ENCODE peak calls at places on chromosomes 2 and 18, in eight cellular contexts. H is pancreas, S is bronchial epithelial cell, L is PC-9, W is upper lobe of right lung, I is Peyer's patch, C is heart right ventricle, M is lung. J is an unnamed sample. For H3K27me3, the result is how much of the 10 kb centered on the place peaks cover.

GRCh38 chr2:105607920-105608504 is 136.7 kb upstream of the NCK2 start:
- DNase-seq in H (no peak), S (no peak), L (no peak), W (no peak), I (no peak), C (peak), M (no peak), J (no peak)

GRCh38 chr18:9695605-9696004 is 12.5 kb upstream of the RAB31 start:
- DNase-seq in H (no peak), S (no peak), L (no peak), W (no peak), I (no peak), C (no peak), M (no peak), J (no peak)

GRCh38 chr2:45993476-45993991 is 303.7 kb upstream of the EPAS1 start:
- DNase-seq in H (no peak), S (peak), L (peak), W (no peak), I (peak), C (peak), M (peak), J (no peak)

GRCh38 chr18:47036298-47036874 is 965 bp upstream of the ELOA2 start:
- DNase-seq in H (no peak), S (peak), L (no peak), W (no peak), I (no peak), C (peak), M (no peak), J (no peak)

GRCh38 chr2:164777847-164778246 is 63.8 kb downstream of the COBLL1 start:
- DNase-seq in H (no peak), S (no peak), L (no peak), W (no peak), I (no peak), C (no peak), M (no peak), J (no peak)

GRCh38 chr2:134252092-134252775 is 1.6 kb upstream of the MGAT5 start:
- DNase-seq in H (no peak), S (peak), L (no peak), W (no peak), I (peak), C (no peak), M (no peak), J (no peak)

GRCh38 chr2:102166189-102166845 is 20.5 kb upstream of the IL1RL2 start:
- DNase-seq in H (no peak), S (peak), L (no peak), W (no peak), I (no peak), C (peak), M (no peak), J (no peak)

GRCh38 chr2:176380341-176380740 is 111.1 kb downstream of the MTX2 start:
- DNase-seq in H (no peak), S (no peak), L (no peak), W (no peak), I (no peak), C (no peak), M (no peak), J (no peak)

GRCh38 chr2:159249955-159250723 is 36.4 kb downstream of the WDSUB1 start:
- DNase-seq in H (no peak), S (peak), L (peak), W (no peak), I (no peak), C (peak), M (peak), J (peak)

GRCh38 chr18:58640428-58640805 is 11.5 kb upstream of the ALPK2 start:
- DNase-seq in H (no peak), S (no peak), L (peak), W (no peak), I (no peak), C (no peak), M (no peak), J (no peak)

GRCh38 chr2:3512086-3512485 is 7.2 kb downstream of the ADI1 start:
- DNase-seq in H (no peak), S (no peak), L (no peak), W (no peak), I (no peak), C (no peak), M (no peak), J (no peak)

GRCh38 chr2:232970051-232970450 is 43.0 kb downstream of the NGEF start:
- DNase-seq in H (no peak), S (no peak), L (no peak), W (no peak), I (no peak), C (no peak), M (no peak), J (no peak)

GRCh38 chr2:95301186-95301585 is 4.0 kb downstream of the KCNIP3 start:
- DNase-seq in H (no peak), S (no peak), L (no peak), W (no peak), I (no peak), C (no peak), M (no peak), J (no peak)

GRCh38 chr2:111975053-111975552 is 76.7 kb downstream of the MERTK start:
- DNase-seq in H (no peak), S (peak), L (peak), W (no peak), I (no peak), C (no peak), M (no peak), J (peak)

GRCh38 chr2:61538920-61539559 is 884 bp upstream of the XPO1 start:
- DNase-seq in H (no peak), S (peak), L (no peak), W (no peak), I (peak), C (peak), M (no peak), J (no peak)

GRCh38 chr2:210459407-210459806 is 17.2 kb downstream of the LANCL1 start:
- DNase-seq in H (no peak), S (no peak), L (no peak), W (no peak), I (no peak), C (no peak), M (no peak), J (no peak)

GRCh38 chr2:101717041-101717817 is 19.7 kb downstream of the MAP4K4 start:
- DNase-seq in H (no peak), S (no peak), L (no peak), W (no peak), I (peak), C (no peak), M (no peak), J (no peak)

GRCh38 chr18:38886852-38887670 is 1321.5 kb upstream of the CELF4 start:
- DNase-seq in H (no peak), S (no peak), L (no peak), W (no peak), I (no peak), C (no peak), M (no peak), J (no peak)

GRCh38 chr2:129233751-129234406 is 745.6 kb upstream of the RAB6C start:
- DNase-seq in H (no peak), S (peak), L (no peak), W (no peak), I (no peak), C (no peak), M (no peak), J (no peak)
- TF ChIP-seq CTCF in H (no peak), S (peak), L (no peak), W (no peak), I (peak), C (no peak), M (no peak), J (no peak)

DNA sequence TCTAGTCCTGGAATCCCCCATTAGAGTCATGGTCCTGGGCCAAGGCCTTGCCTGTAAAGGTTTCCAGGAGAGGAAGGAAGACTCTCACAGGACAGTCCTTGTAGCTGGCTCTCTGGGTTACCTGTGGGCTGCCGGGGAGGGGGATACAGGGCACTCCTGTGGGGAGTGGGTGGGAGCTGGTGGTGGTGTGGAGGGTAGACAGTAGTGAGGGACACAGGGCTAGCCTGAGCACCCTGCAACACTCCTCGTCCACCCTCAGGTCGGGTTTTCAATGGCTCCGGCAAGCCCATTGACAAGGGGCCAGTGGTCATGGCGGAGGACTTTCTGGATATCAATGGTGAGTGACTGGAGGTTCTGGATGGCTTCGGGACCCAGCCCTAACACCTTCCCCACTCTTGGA is 19.7 kb upstream of the ANKRD53 start:
- DNase-seq in H (no peak), S (no peak), L (no peak), W (peak), I (no peak), C (no peak), M (peak), J (no peak)
- H3K27me3 ChIP-seq in H (under half), S (under half), L (under half), W (under half), I (under half), C (under half), M (under half), J (under half)

GRCh38 chr2:100413586-100413985 is 3.9 kb downstream of the CHST10 start:
- DNase-seq in H (no peak), S (no peak), L (no peak), W (no peak), I (no peak), C (no peak), M (no peak), J (no peak)
- H3K4me3 ChIP-seq in H (no peak), S (no peak), L (no peak), W (no peak), I (no peak), C (no peak), M (no peak), J (no peak)

GRCh38 chr2:86023366-86023712 is 82.3 kb downstream of the POLR1A start:
- DNase-seq in H (no peak), S (no peak), L (no peak), W (no peak), I (no peak), C (no peak), M (no peak), J (no peak)
- TF ChIP-seq CTCF in H (no peak), S (no peak), L (no peak), W (no peak), I (no peak), C (no peak), M (no peak), J (no peak)

GRCh38 chr2:29370581-29371125 is 255.4 kb downstream of the CLIP4 start:
- DNase-seq in H (no peak), S (no peak), L (peak), W (no peak), I (no peak), C (no peak), M (no peak), J (no peak)
- H3K27me3 ChIP-seq in H (under half), S (under half), L (half or more), W (under half), I (under half), C (under half), M (under half), J (under half)

GRCh38 chr2:239311132-239312040 is 89.4 kb downstream of the HDAC4 start:
- DNase-seq in H (peak), S (no peak), L (no peak), W (peak), I (peak), C (peak), M (peak), J (no peak)
- H3K4me3 ChIP-seq in H (no peak), S (no peak), L (no peak), W (no peak), I (no peak), C (no peak), M (no peak), J (no peak)

GRCh38 chr2:231709636-231709980 is 1.3 kb downstream of the PTMA start:
- DNase-seq in H (peak), S (no peak), L (no peak), W (peak), I (peak), C (peak), M (peak), J (no peak)

GRCh38 chr2:231708773-231709635 is 679 bp downstream of the PTMA start:
- DNase-seq in H (peak), S (no peak), L (no peak), W (peak), I (peak), C (peak), M (peak), J (no peak)

GRCh38 chr2:231711677-231712461 is 3.5 kb downstream of the PTMA start:
- DNase-seq in H (peak), S (no peak), L (no peak), W (no peak), I (no peak), C (no peak), M (no peak), J (no peak)

GRCh38 chr2:231709981-231710750 is 1.8 kb downstream of the PTMA start:
- DNase-seq in H (peak), S (peak), L (peak), W (peak), I (peak), C (peak), M (peak), J (no peak)

GRCh38 chr2:231710751-231711676 is 2.7 kb downstream of the PTMA start:
- DNase-seq in H (peak), S (no peak), L (no peak), W (peak), I (peak), C (peak), M (peak), J (no peak)
- TF ChIP-seq CTCF in H (no peak), S (no peak), L (no peak), W (no peak), I (no peak), C (no peak), M (no peak), J (peak)

DNA sequence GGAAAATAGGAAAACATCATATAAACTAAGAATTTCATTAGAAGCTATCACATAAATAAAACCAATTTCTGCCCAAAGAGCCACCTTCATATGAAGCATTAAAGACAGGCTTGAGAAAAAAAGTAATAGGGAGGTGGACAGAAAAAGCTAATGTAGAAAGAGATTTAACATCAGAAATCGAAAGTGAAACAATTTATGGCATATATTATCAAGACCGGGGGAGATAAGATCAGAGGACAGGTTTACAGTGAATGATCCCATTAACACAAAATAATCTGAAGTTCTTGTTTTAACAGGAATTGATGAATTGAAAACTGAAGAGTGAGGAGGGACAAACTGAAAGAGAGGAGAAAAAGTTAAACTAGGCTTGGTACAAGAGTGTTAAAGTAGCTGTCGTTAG is 786.3 kb upstream of the FSHR start:
- DNase-seq in H (no peak), S (no peak), L (no peak), W (no peak), I (no peak), C (no peak), M (no peak), J (no peak)
- H3K27me3 ChIP-seq in H (under half), S (under half), L (under half), W (under half), I (under half), C (under half), M (under half), J (under half)

J was measured in kidney epithelial cell.